ENCODE peak calls at places on chromosomes 2 and 18, in five cellular contexts. X, C, I, B and H are unnamed samples.

GRCh38 chr18:8478166-8478967 is 130.9 kb upstream of the RAB12 start:
- DNase-seq in C (peak), I (peak), X (peak), B (peak), H (peak)

GRCh38 chr2:3287896-3288295 is 89.7 kb downstream of the EIPR1 start:
- DNase-seq in X (no peak), B (no peak), I (no peak), C (no peak), H (no peak)

GRCh38 chr2:74530239-74531161 is 767 bp downstream of the HTRA2 start:
- DNase-seq in C (no peak), B (peak), X (peak), I (no peak), H (peak)

GRCh38 chr18:59737776-59738295 is 40.6 kb upstream of the CCBE1 start:
- DNase-seq in B (no peak), I (no peak), C (no peak), X (no peak), H (no peak)

GRCh38 chr2:232117413-232117812 is 155.9 kb downstream of the DIS3L2 start:
- DNase-seq in B (no peak), I (no peak), X (no peak), C (no peak), H (no peak)

GRCh38 chr2:122205637-122206036 is 450.2 kb downstream of the TSN start:
- DNase-seq in I (no peak), X (no peak), B (no peak), C (no peak), H (no peak)

GRCh38 chr2:170162261-170162612 is 15.7 kb upstream of the MYO3B start:
- DNase-seq in X (no peak), I (no peak), C (no peak), B (peak), H (no peak)

GRCh38 chr2:62831729-62832128 is 126.2 kb downstream of the EHBP1 start:
- DNase-seq in I (no peak), C (no peak), X (peak), B (no peak), H (peak)

GRCh38 chr2:119706196-119706595 is 27.2 kb downstream of the TMEM177 start:
- DNase-seq in B (no peak), X (no peak), I (no peak), C (no peak), H (no peak)

GRCh38 chr2:43255249-43255960 is 29.0 kb upstream of the ZFP36L2 start:
- DNase-seq in B (no peak), X (no peak), I (no peak), C (no peak), H (no peak)

GRCh38 chr18:52510139-52510538 is 170.1 kb downstream of the DCC start:
- DNase-seq in I (no peak), B (no peak), C (no peak), X (no peak), H (no peak)

GRCh38 chr2:203437516-203437915 is 97.6 kb downstream of the RAPH1 start:
- DNase-seq in C (no peak), B (no peak), X (no peak), I (no peak), H (no peak)

GRCh38 chr2:167151894-167152293 is 263.6 kb downstream of the XIRP2 start:
- DNase-seq in X (no peak), C (no peak), I (no peak), B (no peak), H (no peak)

GRCh38 chr2:239177325-239177724 is 223.5 kb downstream of the HDAC4 start:
- DNase-seq in I (no peak), X (no peak), B (no peak), C (no peak), H (no peak)

GRCh38 chr18:73646772-73647171 is 500.9 kb downstream of the FBXO15 start:
- DNase-seq in C (no peak), X (no peak), I (no peak), B (peak), H (no peak)

GRCh38 chr2:231701456-231702373 is 6.6 kb upstream of the PTMA start:
- DNase-seq in B (peak), C (peak), X (no peak), I (no peak), H (no peak)

GRCh38 chr2:222671259-222672067 is at the start of gene MOGAT1:
- DNase-seq in I (peak), B (no peak), C (peak), X (no peak), H (no peak)

GRCh38 chr2:172169611-172170010 is 66.9 kb upstream of the DLX2 start:
- DNase-seq in C (no peak), X (no peak), I (no peak), B (no peak), H (no peak)

GRCh38 chr2:158197940-158198339 is 96.3 kb downstream of the UPP2 start:
- DNase-seq in I (no peak), B (no peak), C (no peak), X (no peak), H (no peak)

GRCh38 chr2:159755788-159756187 is 42.2 kb downstream of the CD302 start:
- DNase-seq in B (peak), C (no peak), I (no peak), X (no peak), H (no peak)

GRCh38 chr18:61635901-61636528 is 256.8 kb downstream of the RNF152 start:
- DNase-seq in X (peak), C (peak), I (peak), B (peak), H (no peak)

GRCh38 chr2:162232611-162233115 is 10.6 kb downstream of the FAP start:
- DNase-seq in X (no peak), I (no peak), C (no peak), B (no peak), H (no peak)